ENCODE peak calls at places on chromosomes 11 and 22, in six cellular contexts. R is IMR-90, E is HEK293T, Z is A549, O is HepG2, P is K562. F is an unnamed sample.

GRCh38 chr22:42692239-42693054 is 28.2 kb downstream of the A4GALT start:
- DNase-seq in R (no peak), E (no peak), P (no peak), O (no peak), Z (no peak), F (no peak)

GRCh38 chr11:38824573-38824972 is 2226.5 kb upstream of the RAG2 start:
- DNase-seq in O (peak; percentile 8), P (no peak), Z (no peak), R (peak; percentile 19), E (peak; percentile 2), F (no peak)

GRCh38 chr11:61106906-61107470 is 4.7 kb downstream of the CD5 start:
- DNase-seq in P (no peak), Z (no peak), O (no peak), E (no peak), R (no peak), F (no peak)

GRCh38 chr22:47030881-47031627 is 268.6 kb downstream of the TBC1D22A start:
- DNase-seq in O (no peak), Z (no peak), E (no peak), P (peak; percentile 28), R (no peak), F (no peak)

GRCh38 chr22:27241430-27242110 is 560.0 kb downstream of the MN1 start:
- DNase-seq in E (no peak), O (no peak), R (no peak), P (no peak), Z (no peak), F (no peak)

GRCh38 chr11:12376259-12376971 is 956 bp upstream of the PARVA start:
- DNase-seq in R (peak; percentile 91), O (no peak), E (no peak), P (no peak), Z (no peak), F (no peak)

GRCh38 chr22:49312601-49313000 is 515.1 kb downstream of the BRD1 start:
- DNase-seq in E (no peak), P (no peak), O (no peak), Z (no peak), R (no peak), F (no peak)

GRCh38 chr22:46826438-46826837 is 64.0 kb downstream of the TBC1D22A start:
- DNase-seq in E (no peak), P (no peak), Z (no peak), O (no peak), R (no peak), F (no peak)

GRCh38 chr11:77052531-77052930 is 14.2 kb upstream of the CAPN5 start:
- DNase-seq in R (no peak), P (no peak), Z (no peak), E (no peak), O (no peak), F (no peak)

GRCh38 chr22:37455896-37456295 is 28.6 kb upstream of the ELFN2 start:
- DNase-seq in P (no peak), Z (no peak), R (peak; percentile 12), E (no peak), O (no peak), F (no peak)

GRCh38 chr22:22587577-22588188 is 28.6 kb upstream of the PRAME start:
- DNase-seq in E (no peak), P (no peak), R (no peak), O (no peak), Z (no peak), F (no peak)

GRCh38 chr11:64285885-64286800 is 495 bp downstream of the GPR137 start:
- DNase-seq in R (no peak), O (no peak), E (no peak), P (no peak), Z (peak; percentile 65), F (no peak)

DNA sequence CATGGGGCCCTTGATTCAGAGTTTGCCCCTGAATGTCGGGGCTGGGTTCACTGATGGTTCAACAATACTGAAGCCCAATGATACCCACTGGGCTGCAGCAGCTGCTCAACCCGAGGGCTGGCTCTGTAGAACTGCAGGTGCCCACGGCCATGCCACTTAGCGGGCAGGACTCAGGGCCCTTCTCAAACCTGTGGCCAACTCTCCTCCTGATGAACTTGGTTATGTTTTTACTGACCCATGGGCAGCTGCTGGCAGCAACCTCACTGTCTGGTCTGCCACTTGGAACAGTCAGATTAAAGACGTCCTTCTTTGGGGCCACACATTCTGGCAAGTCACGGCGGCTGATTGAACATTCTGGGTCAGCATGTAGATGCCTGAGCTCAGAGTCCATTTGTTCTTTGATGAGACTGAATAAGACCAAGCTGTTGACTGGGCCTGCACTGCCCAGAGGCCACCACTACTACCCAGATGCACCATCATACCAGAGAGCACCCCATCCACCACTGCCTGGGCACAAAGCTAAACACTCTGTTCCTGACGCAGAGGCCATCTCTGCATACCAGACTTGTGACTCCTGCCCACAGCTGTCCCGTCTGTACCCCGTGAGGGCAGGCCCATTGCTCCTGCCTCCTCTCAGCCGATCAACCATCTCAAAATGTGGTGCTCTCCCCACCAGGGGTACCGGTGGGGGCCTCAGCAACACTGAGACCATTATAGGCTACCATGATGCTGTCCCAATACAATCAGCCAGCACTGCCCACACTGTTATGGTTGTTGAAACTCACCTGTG is 67.8 kb downstream of the SHANK2 start:
- DNase-seq in Z (no peak), P (no peak), O (no peak), E (no peak), R (no peak), F (no peak)
- TF ChIP-seq BHLHE40 in Z (no peak), P (no peak), O (no peak), E (no peak), R (no peak), F (no peak)

DNA sequence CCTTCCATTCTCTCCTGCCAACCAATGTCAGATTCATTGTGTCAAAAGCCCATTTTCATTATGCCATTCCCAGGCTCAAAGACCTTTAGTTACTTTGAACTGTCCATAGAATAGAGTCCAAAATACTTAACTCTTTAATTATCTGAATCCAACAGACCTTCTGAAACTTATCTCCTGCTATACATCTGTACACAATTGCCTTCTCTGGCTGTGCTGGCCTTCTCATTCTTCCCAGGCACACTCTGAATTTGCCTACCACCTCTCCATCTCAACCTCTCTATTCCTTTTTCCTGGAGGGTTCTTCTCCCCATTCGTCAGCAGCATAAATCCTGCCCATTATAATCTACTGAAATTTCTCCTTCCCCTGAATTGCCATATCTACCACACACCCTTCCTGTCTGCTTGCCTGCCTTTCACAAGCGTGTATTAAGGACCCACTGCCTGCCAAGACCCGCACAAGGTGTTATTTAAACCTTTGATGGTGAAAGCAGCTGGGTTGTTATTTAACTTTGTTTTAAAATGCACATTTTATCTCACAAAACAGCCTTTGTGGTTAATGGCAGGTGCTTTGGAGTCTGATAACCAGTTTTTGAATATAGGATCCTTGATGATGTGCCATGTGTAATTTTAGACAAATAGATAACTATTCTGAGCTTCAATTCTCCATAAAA is 125.9 kb downstream of the CCDC81 start:
- DNase-seq in R (no peak), E (no peak), Z (no peak), O (no peak), P (peak; percentile 29), F (no peak)
- TF ChIP-seq BHLHE40 in R (no peak), E (no peak), Z (no peak), O (no peak), P (no peak), F (no peak)

GRCh38 chr11:74341926-74342325 is 30.5 kb upstream of the P4HA3 start:
- DNase-seq in R (no peak), P (no peak), E (no peak), O (no peak), Z (no peak), F (no peak)

GRCh38 chr11:74345420-74345819 is 34.0 kb upstream of the P4HA3 start:
- DNase-seq in E (no peak), P (no peak), O (no peak), Z (no peak), R (peak; percentile 61), F (no peak)

GRCh38 chr11:74338963-74339362 is 27.5 kb upstream of the P4HA3 start:
- DNase-seq in P (no peak), E (no peak), O (no peak), Z (no peak), R (no peak), F (no peak)

DNA sequence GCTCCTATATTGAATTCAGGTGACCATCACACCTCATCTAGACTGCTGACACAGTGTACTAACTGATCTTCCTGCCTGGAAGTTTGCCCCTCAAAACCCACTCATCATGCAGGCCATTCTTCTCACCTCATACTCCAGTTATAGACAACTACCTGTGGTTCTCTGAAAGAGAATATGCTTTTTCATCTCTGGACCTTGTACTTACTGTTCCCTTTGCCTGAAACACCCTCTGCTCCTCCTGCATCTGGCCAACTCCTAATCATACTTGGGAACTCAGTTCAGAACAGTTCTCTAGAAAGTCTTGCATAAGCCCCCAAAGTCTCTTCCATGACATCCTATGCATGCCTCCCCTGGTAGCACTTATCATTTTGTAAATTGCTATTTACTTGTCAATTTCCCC is 28.2 kb upstream of the P4HA3 start:
- DNase-seq in R (no peak), O (no peak), Z (no peak), E (no peak), P (no peak), F (no peak)
- TF ChIP-seq BHLHE40 in R (no peak), O (no peak), Z (no peak), E (no peak), P (no peak), F (no peak)

GRCh38 chr11:123316003-123316402 is 114.1 kb upstream of the GRAMD1B start:
- DNase-seq in P (no peak), O (no peak), E (no peak), R (peak; percentile 79), Z (no peak), F (no peak)

GRCh38 chr11:123323482-123324056 is 106.5 kb upstream of the GRAMD1B start:
- DNase-seq in Z (no peak), O (no peak), R (no peak), P (no peak), E (no peak), F (no peak)

GRCh38 chr11:123325535-123325934 is 104.5 kb upstream of the GRAMD1B start:
- DNase-seq in Z (no peak), E (no peak), P (no peak), R (no peak), O (no peak), F (no peak)

GRCh38 chr11:123318623-123319022 is 111.4 kb upstream of the GRAMD1B start:
- DNase-seq in E (no peak), O (no peak), Z (no peak), R (no peak), P (no peak), F (no peak)

DNA sequence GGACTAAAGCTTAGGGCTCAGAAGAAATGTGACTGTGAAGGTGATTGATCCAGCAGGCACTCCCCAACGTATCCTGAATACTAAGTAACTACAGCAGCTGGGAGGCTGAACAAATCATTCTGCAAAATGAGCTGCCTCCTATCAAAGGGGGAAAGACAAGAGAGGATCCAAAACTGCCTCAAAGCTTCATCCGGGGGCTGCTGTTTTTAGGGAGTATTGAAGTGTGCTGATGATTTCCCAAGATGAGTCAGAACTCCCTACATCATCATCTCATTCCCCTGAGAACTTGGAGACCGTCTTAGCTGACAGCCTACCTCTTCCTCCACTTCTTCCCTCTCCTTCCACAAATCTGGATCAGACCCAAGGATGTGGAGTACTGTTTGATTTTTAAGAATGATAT is 108.4 kb upstream of the GRAMD1B start:
- DNase-seq in O (no peak), Z (no peak), E (no peak), R (no peak), P (no peak), F (no peak)
- TF ChIP-seq BHLHE40 in O (no peak), Z (no peak), E (no peak), R (no peak), P (no peak), F (no peak)